ENCODE peak calls at places on chromosomes 5 and 9, in seven cellular contexts. A is heart right ventricle, W is dorsolateral prefrontal cortex, E is RWPE2, G is psoas muscle, K is testis, Y is brain microvascular endothelial cell. T is an unnamed sample.

GRCh38 chr9:130698514-130698913 is 4.9 kb downstream of the EXOSC2 start:
- DNase-seq in G (no peak), W (no peak), K (no peak), E (no peak), A (no peak), Y (no peak), T (no peak)

GRCh38 chr9:15333376-15333881 is 26.4 kb upstream of the TTC39B start:
- DNase-seq in G (no peak), A (no peak), K (no peak), Y (no peak), E (no peak), W (no peak), T (no peak)

GRCh38 chr5:157592594-157592993 is 17.0 kb upstream of the ADAM19 start:
- DNase-seq in W (no peak), K (no peak), G (no peak), E (no peak), A (no peak), Y (no peak), T (no peak)

GRCh38 chr5:132225165-132226032 is 2.3 kb downstream of the P4HA2 start:
- DNase-seq in A (peak; percentile 53), W (peak; percentile 65), K (peak; percentile 75), G (peak; percentile 74), Y (peak; percentile 83), E (peak; percentile 92), T (peak; percentile 57)

GRCh38 chr5:158463971-158464370 is 605.0 kb upstream of the CLINT1 start:
- DNase-seq in Y (no peak), W (no peak), A (peak; percentile 20), G (peak; percentile 55), K (no peak), E (no peak), T (no peak)

GRCh38 chr9:114405294-114406034 is 17.7 kb upstream of the AKNA start:
- DNase-seq in A (peak; percentile 52), K (peak; percentile 81), E (no peak), Y (peak; percentile 74), G (peak; percentile 70), W (peak; percentile 89), T (no peak)

GRCh38 chr5:135127604-135128240 is 93.7 kb upstream of the PITX1 start:
- DNase-seq in G (no peak), E (peak; percentile 96), W (no peak), K (no peak), A (no peak), Y (peak; percentile 25), T (peak; percentile 55)

GRCh38 chr5:81855576-81855975 is 104.7 kb upstream of the SSBP2 start:
- DNase-seq in Y (no peak), E (no peak), G (no peak), W (no peak), A (no peak), K (no peak), T (no peak)

GRCh38 chr5:81192351-81192750 is 40.8 kb upstream of the CKMT2 start:
- DNase-seq in K (no peak), A (no peak), W (no peak), E (no peak), Y (no peak), G (no peak), T (no peak)

GRCh38 chr9:112784020-112784788 is 33.6 kb downstream of the SNX30 start:
- DNase-seq in W (no peak), K (no peak), A (no peak), Y (no peak), G (no peak), E (no peak), T (no peak)

DNA sequence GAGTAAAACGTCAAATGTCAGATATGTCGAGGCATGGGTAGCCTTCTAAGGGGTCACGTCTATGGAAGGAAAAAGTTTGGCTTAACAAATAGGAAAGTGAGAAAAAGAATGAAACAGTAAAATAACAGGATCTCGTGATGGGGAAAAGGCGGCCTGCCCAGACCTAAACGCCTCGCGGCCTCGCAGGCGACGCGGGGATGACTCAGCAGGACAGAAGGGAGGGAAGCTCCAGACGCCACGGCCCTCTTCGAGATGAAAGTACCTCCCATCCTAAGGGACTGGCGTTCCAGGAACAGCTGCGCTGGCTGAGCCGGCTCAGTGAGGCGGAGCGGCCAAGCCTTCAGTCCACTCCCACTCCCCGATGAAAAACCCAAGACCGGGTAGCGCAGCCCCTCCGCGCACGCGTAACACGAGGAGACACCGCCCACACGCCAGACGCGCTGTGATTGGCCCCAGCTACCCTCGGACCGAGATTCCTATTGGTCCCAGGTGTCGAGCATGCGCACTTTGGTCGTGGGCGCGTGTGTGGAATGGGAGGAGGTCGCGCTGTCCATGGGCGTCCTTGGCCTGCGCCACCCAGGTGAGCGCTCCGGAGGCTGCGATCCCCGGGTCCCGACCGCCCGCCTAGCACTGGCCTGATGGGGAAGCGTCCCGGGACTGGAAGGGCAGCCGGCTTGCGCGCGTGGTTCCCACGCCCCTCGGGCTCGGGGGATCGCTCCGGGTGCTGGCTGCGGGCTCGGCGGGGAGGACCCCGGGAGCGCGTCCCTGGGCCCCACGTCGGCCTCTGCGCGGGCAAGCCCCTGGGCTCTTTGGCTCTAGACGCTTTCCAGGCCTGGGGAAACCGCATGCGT is 588.5 kb downstream of the MTRR start:
- DNase-seq in E (peak; percentile 94), W (peak; percentile 87), A (peak; percentile 96), Y (peak; percentile 94), K (peak; percentile 94), G (peak; percentile 94), T (peak; percentile 94)
- H3K4me3 ChIP-seq in E (peak overlapping the region; percentile 86), W (peak overlapping the region; percentile 70), A (peak overlapping the region; percentile 91), Y (peak overlapping the region; percentile 81), K (peak overlapping the region; percentile 80), G (peak overlapping the region; percentile 90), T (peak overlapping the region; percentile 85)

GRCh38 chr5:40171971-40172370 is 507.7 kb upstream of the PTGER4 start:
- DNase-seq in G (no peak), E (no peak), W (no peak), K (no peak), Y (no peak), A (no peak), T (no peak)

GRCh38 chr5:40166757-40167156 is 513.0 kb upstream of the PTGER4 start:
- DNase-seq in A (no peak), K (no peak), Y (no peak), G (no peak), E (no peak), W (no peak), T (no peak)

GRCh38 chr5:40167283-40167682 is 512.4 kb upstream of the PTGER4 start:
- DNase-seq in Y (no peak), A (no peak), E (no peak), W (no peak), G (no peak), K (no peak), T (no peak)

DNA sequence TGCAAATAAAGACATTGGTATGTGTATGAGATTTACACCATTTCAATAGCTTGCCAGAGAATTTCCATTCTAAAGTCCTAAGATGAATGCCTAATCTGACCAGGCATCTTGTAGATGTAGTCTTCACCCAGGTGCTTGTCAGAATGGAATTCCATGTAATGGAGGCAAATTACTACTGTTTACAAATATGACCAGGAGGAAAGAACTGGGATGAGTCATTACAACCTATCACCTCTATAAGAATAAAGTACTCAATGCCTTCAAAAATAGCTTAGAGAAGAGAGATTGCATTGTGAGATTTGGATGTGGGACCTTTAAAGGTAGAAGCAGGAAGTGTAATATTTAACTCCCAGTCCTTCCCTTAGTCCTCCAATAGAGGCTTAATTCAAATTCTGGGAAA is 507.0 kb upstream of the PTGER4 start:
- DNase-seq in K (no peak), A (no peak), G (no peak), Y (no peak), E (no peak), W (no peak), T (no peak)
- H3K4me3 ChIP-seq in K (no peak overlapping the region), A (no peak overlapping the region), G (no peak overlapping the region), Y (no peak overlapping the region), E (no peak overlapping the region), W (no peak overlapping the region), T (no peak overlapping the region)

GRCh38 chr9:95338243-95338642 is 20.7 kb upstream of the FANCC start:
- DNase-seq in K (no peak), G (no peak), E (no peak), Y (no peak), A (no peak), W (no peak), T (no peak)
- H3K4me3 ChIP-seq in K (no peak overlapping the region), G (no peak overlapping the region), E (no peak overlapping the region), Y (no peak overlapping the region), A (no peak overlapping the region), W (no peak overlapping the region), T (no peak overlapping the region)

DNA sequence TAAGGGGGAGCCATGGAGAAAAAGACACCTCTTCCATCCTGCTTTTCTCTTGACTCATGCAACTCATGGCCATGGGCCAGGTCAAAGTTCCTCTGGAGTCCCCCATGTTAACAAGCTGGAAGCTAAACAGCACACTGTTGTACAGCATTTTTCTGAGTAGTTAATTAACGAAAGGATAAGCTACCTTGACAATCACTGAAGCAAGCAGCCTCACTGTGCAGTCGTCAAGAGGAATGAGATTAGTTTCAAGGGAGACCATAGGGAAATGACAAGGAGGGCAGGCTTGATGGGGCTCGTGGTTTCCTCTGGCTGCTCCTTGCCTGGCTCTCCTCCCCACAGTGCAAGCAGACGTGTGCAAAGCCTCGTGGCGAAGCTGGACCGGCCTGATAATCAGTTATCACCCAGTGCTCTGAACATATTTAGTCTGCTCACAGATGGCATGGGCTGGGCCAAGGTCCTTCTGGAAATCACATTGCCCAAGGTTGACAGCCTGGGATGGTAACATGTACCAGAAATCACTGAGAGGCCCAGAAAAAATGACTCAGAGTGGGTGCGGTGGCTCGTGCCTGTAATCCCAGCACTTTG is 209.5 kb downstream of the SLIT3 start:
- DNase-seq in W (no peak), Y (no peak), E (no peak), A (no peak), G (no peak), K (no peak), T (no peak)
- H3K4me3 ChIP-seq in W (no peak overlapping the region), Y (no peak overlapping the region), E (no peak overlapping the region), A (no peak overlapping the region), G (no peak overlapping the region), K (no peak overlapping the region), T (no peak overlapping the region)